ENCODE peak calls at places on chromosomes 16 and 17, in four cellular contexts. X, R, F and V are unnamed samples.
A peak's percentile ranks its signal among the peaks of the same experiment; 100 is the strongest.

GRCh38 chr17:37494401-37494831 is 4.7 kb downstream of the DUSP14 start:
- DNase-seq in X (no peak), R (no peak), F (no peak), V (no peak)

GRCh38 chr16:1640261-1640956 is 28.2 kb downstream of the CRAMP1 start:
- DNase-seq in X (no peak), R (no peak), F (no peak), V (no peak)

GRCh38 chr17:76987486-76987885 is 119.3 kb downstream of the MGAT5B start:
- DNase-seq in X (no peak), R (no peak), F (no peak), V (peak; percentile 48)

GRCh38 chr17:15436399-15437369 is 30.7 kb downstream of the CDRT4 start:
- DNase-seq in X (peak; percentile 67), R (peak; percentile 34), F (no peak), V (peak; percentile 85)

GRCh38 chr17:40451420-40451819 is 8.2 kb downstream of the IGFBP4 start:
- DNase-seq in X (peak; percentile 89), R (peak; percentile 91), F (no peak), V (no peak)

GRCh38 chr16:75106351-75107274 is 10.0 kb downstream of the LDHD start:
- DNase-seq in X (no peak), R (no peak), F (no peak), V (no peak)

GRCh38 chr17:17109896-17110295 is 67.6 kb downstream of the MPRIP start:
- DNase-seq in X (peak; percentile 41), R (no peak), F (no peak), V (no peak)

GRCh38 chr16:87562201-87562600 is 40.1 kb upstream of the JPH3 start:
- DNase-seq in X (no peak), R (no peak), F (no peak), V (no peak)

GRCh38 chr17:40525294-40525693 is 23.9 kb upstream of the TNS4 start:
- DNase-seq in X (no peak), R (no peak), F (no peak), V (no peak)

GRCh38 chr17:31487648-31488263 is 96.3 kb downstream of the RAB11FIP4 start:
- DNase-seq in X (peak; percentile 74), R (peak; percentile 16), F (peak; percentile 92), V (peak; percentile 99)

GRCh38 chr17:36706437-36706731 is 105.0 kb downstream of the MRM1 start:
- DNase-seq in X (no peak), R (no peak), F (no peak), V (no peak)

GRCh38 chr17:59572301-59572924 is 7.0 kb downstream of the DHX40 start:
- DNase-seq in X (no peak), R (peak; percentile 35), F (no peak), V (no peak)

GRCh38 chr17:17757391-17757791 is 76.1 kb downstream of the RAI1 start:
- DNase-seq in X (no peak), R (no peak), F (no peak), V (no peak)

GRCh38 chr16:57684626-57685358 is 9.8 kb upstream of the DRC7 start:
- DNase-seq in X (no peak), R (no peak), F (no peak), V (no peak)

GRCh38 chr17:8670486-8670885 is 40.0 kb upstream of the MYH10 start:
- DNase-seq in X (no peak), R (peak; percentile 15), F (no peak), V (no peak)

GRCh38 chr17:8673621-8674020 is 43.1 kb upstream of the MYH10 start:
- DNase-seq in X (peak; percentile 41), R (peak; percentile 59), F (no peak), V (no peak)

GRCh38 chr17:8675306-8675705 is 44.8 kb upstream of the MYH10 start:
- DNase-seq in X (no peak), R (no peak), F (no peak), V (no peak)

GRCh38 chr17:8672326-8672725 is 41.8 kb upstream of the MYH10 start:
- DNase-seq in X (no peak), R (no peak), F (no peak), V (no peak)

DNA sequence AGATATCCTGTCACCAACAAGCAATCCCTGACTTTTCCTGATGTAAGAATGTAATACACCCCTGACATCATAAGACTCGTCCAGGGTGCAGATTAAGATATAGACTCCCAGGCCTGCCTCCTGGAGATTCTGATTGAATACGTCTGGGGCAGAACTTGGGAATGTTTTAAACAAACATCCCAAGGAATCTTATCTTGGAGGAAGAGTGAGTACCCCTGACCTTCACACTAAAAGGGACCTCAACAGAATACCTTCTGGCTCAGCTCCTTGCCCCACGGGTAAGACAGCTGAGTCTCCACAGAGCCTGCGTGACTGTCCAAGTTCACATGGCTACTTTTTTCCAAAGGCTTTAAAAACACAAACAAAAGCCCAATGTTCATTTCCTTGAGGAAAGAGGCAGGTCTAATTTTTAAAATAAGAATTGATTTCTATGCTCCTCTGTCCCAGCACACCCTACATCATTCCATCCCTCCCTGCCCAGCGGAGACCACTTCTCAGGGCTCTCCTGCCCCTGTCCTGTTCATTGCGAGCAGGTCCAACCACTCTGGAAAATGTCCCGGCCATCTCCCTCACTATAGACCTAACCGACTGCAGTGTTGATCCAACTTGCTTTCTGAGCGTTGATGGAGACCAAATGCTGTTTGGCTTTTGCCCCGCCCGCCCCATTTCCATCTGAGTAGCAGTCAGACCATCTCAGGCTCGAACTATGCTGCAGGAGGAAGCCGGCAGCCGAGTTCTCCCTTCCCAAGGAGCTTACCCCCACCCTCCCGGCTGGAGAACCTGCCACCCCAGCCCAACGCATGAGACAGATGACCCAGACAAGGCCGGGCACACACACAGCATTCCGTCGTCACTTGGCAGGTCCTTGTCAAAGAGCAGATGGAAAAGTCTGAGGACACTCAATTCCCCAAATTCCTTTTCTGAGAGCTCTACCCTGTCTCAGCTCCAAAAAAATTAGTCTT is 44.1 kb upstream of the MYH10 start:
- DNase-seq in X (peak; percentile 61), R (peak; percentile 65), F (no peak), V (peak; percentile 75)
- H3K4me1 ChIP-seq in X (no peaks in the 10 kb centered on the region), R (peaks cover 11% of the 10 kb centered on the region), F (peaks cover 15% of the 10 kb centered on the region), V (peaks cover 7% of the 10 kb centered on the region)

GRCh38 chr17:72117470-72117747 is 3.4 kb upstream of the SOX9 start:
- DNase-seq in X (no peak), R (no peak), F (no peak), V (no peak)
- H3K4me3 ChIP-seq in X (peak overlapping the region; percentile 48), R (peak overlapping the region; percentile 47), F (peak overlapping the region; percentile 46), V (peak overlapping the region; percentile 59)

DNA sequence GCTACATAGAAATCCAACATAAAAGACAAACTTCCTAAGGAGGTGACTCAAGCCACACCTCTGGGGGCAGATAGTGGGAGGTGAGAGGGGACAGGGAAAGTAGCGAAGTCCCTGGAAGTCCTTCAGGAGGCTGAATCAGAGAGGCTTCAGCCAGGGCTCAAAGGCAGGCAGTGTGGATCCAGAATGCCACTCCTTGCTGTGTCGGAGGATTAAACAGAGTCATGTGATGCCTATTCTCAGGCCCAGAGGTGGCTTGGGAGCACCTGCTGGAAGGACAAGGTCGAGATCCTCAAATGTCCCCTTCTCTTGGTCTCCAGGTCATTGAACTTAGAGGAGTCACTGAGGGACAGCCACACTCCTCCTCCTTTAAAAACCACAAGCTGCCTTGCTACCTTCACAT is 391.1 kb downstream of the SOX9 start:
- DNase-seq in X (no peak), R (no peak), F (no peak), V (no peak)
- H3K4me1 ChIP-seq in X (no peaks in the 10 kb centered on the region), R (peaks cover 25% of the 10 kb centered on the region), F (no peaks in the 10 kb centered on the region), V (no peaks in the 10 kb centered on the region)

DNA sequence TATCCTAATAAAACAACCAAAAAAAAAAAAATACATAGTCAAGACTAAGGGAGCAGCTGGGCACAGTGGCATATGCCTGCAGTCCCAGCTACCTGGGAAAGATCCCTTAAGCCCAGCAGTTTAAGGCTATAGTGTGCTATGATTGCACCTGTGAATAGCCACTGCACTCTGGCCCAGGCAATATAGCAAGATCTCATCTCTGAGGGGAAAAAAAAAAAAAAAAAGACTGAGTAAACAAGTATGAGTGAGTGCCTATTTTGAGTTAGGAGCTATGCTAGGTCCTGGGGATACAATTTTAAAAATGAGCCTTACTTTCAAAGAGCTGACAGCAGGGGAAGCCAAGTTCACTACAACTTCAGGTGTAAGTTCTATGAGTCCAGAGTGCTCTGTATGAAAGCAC is 55.4 kb downstream of the GRB2 start:
- DNase-seq in X (no peak), R (no peak), F (no peak), V (no peak)
- H3K4me3 ChIP-seq in X (no peak overlapping the region), R (no peak overlapping the region), F (no peak overlapping the region), V (no peak overlapping the region)

GRCh38 chr17:78146881-78147280 is 696 bp downstream of the C17orf99 start:
- DNase-seq in X (no peak), R (no peak), F (no peak), V (no peak)
- H3K4me1 ChIP-seq in X (no peaks in the 10 kb centered on the region), R (peaks cover 3% of the 10 kb centered on the region), F (peaks cover 48% of the 10 kb centered on the region), V (no peaks in the 10 kb centered on the region)

DNA sequence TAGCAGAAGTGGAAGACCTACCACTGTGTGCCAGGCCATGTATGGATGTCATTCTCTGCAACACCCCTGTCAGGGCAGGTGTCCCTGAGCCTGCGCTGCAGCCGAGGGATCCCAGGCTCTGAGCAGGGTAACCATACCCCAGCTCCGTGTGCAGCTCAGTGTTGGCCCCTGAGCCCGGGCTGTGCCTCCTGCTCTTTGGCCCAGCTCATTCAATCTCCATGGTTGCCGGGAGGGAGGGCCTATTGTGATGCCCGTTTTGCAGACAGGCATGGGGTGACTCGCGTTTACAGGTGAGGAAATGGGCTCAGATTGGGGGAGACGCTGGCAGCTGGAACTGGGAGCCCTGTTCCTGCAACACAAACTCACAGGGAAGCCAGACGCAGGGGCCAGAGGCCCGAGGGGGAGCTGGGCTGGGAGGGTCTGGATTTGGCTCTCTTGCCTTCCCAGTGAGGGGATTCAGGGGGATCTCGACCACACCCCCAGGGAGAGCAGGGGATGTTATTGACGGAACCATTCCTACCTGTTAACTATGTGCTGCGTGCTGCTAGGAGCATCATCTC is 190.5 kb downstream of the IRF8 start:
- DNase-seq in X (no peak), R (no peak), F (no peak), V (no peak)
- H3K4me3 ChIP-seq in X (no peak overlapping the region), R (no peak overlapping the region), F (no peak overlapping the region), V (no peak overlapping the region)